ENCODE peak calls at places on chromosomes 6 and 20, in ten cellular contexts. K is sigmoid colon, C is bronchial epithelial cell, X is neural progenitor cell, O is cardiac fibroblast, J is AG04450, L is psoas muscle, F is left ventricle myocardium inferior, E is heart right ventricle, N is fibroblast of pulmonary artery. Q is an unnamed sample.

GRCh38 chr6:131914967-131915751 is 36.0 kb downstream of the CCN2 start:
- DNase-seq in F (peak; percentile 19), K (peak; percentile 81), N (peak; percentile 89), X (peak; percentile 80), L (no peak), O (peak; percentile 91), C (peak; percentile 75), E (peak; percentile 63), J (peak; percentile 74), Q (peak; percentile 65)

GRCh38 chr6:65638047-65638831 is 68.8 kb downstream of the EYS start:
- DNase-seq in F (no peak), X (peak; percentile 56), E (no peak), K (no peak), N (no peak), J (no peak), L (no peak), O (no peak), C (no peak), Q (no peak)

GRCh38 chr6:11771473-11772048 is 7.0 kb downstream of the ADTRP start:
- DNase-seq in C (peak; percentile 86), F (no peak), N (no peak), J (no peak), O (peak; percentile 65), E (no peak), K (no peak), X (no peak), L (no peak), Q (peak; percentile 51)

GRCh38 chr6:1614767-1615650 is 5.3 kb downstream of the FOXC1 start:
- DNase-seq in K (no peak), O (no peak), N (no peak), X (peak; percentile 84), C (no peak), F (no peak), L (peak; percentile 56), J (no peak), E (no peak), Q (no peak)

GRCh38 chr20:40695214-40695613 is 6.2 kb upstream of the MAFB start:
- DNase-seq in O (no peak), N (no peak), K (no peak), E (no peak), J (no peak), C (no peak), L (no peak), F (no peak), X (no peak), Q (no peak)

GRCh38 chr6:33147807-33148666 is 44.2 kb downstream of the COL11A2 start:
- DNase-seq in J (peak; percentile 32), E (no peak), X (peak; percentile 59), N (peak; percentile 80), O (peak; percentile 74), C (peak; percentile 59), F (no peak), K (no peak), L (no peak), Q (peak; percentile 77)

GRCh38 chr6:91031581-91031980 is 444.7 kb upstream of the MAP3K7 start:
- DNase-seq in J (no peak), X (no peak), L (no peak), F (no peak), K (no peak), E (no peak), N (no peak), O (no peak), C (no peak), Q (no peak)

GRCh38 chr6:105344971-105345370 is 57.9 kb downstream of the PREP start:
- DNase-seq in O (no peak), K (no peak), F (no peak), C (no peak), L (no peak), X (no peak), N (no peak), E (no peak), J (no peak), Q (no peak)

GRCh38 chr20:20710847-20711315 is 1.6 kb downstream of the RALGAPA2 start:
- DNase-seq in X (no peak), L (no peak), O (no peak), F (no peak), K (no peak), E (no peak), C (peak; percentile 80), J (no peak), N (no peak), Q (no peak)

GRCh38 chr6:169097336-169098052 is 156.2 kb downstream of the THBS2 start:
- DNase-seq in X (peak; percentile 47), O (peak; percentile 98), L (no peak), K (no peak), F (no peak), J (peak; percentile 94), N (peak; percentile 97), C (no peak), E (no peak), Q (peak; percentile 97)

GRCh38 chr20:64077094-64077493 is 2.2 kb downstream of the RGS19 start:
- DNase-seq in J (no peak), X (no peak), F (peak; percentile 44), N (no peak), L (no peak), E (no peak), C (no peak), O (no peak), K (no peak), Q (no peak)
- H3K4me3 ChIP-seq in J (no peak overlapping the region), X (no peak overlapping the region), F (peak overlapping the region; percentile 90), N (no peak overlapping the region), L (peak overlapping the region; percentile 76), E (peak overlapping the region; percentile 84), C (no peak overlapping the region), O (no peak overlapping the region), K (peak overlapping the region; percentile 2), Q (no peak overlapping the region)

GRCh38 chr6:6803180-6803978 is 214.9 kb downstream of the LY86 start:
- DNase-seq in E (no peak), C (peak; percentile 100), K (no peak), J (no peak), F (no peak), N (no peak), L (no peak), O (no peak), X (no peak), Q (no peak)

GRCh38 chr6:6804843-6805680 is 216.5 kb downstream of the LY86 start:
- DNase-seq in F (no peak), C (peak; percentile 29), E (no peak), K (no peak), O (no peak), J (no peak), X (no peak), L (no peak), N (no peak), Q (no peak)

GRCh38 chr6:6801635-6802218 is 213.2 kb downstream of the LY86 start:
- DNase-seq in E (no peak), L (no peak), K (no peak), C (no peak), F (no peak), N (no peak), O (no peak), J (no peak), X (no peak), Q (no peak)

GRCh38 chr6:6798430-6798829 is 209.9 kb downstream of the LY86 start:
- DNase-seq in E (no peak), L (no peak), F (no peak), N (no peak), O (no peak), J (no peak), X (no peak), C (no peak), K (no peak), Q (no peak)

DNA sequence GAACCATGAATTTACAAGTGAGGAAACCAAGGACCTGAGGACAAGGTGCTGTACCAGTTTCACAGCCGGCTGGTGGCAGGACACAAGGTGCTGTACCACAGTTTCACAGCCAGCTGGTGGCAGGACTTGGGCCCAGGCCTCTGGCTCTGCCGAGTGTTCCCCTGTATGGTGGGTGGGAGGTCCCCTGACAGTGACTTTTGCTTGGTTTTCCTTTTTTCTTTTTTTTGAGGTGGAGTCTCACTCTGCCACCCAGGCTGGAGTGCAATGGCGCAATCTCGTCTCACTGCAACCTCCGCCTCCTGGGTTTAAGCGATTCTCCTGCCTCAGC is 212.4 kb downstream of the LY86 start:
- DNase-seq in O (no peak), E (no peak), K (no peak), F (no peak), L (no peak), N (no peak), C (no peak), X (no peak), J (no peak), Q (no peak)
- TF ChIP-seq CTCF in O (no peak), E (no peak), K (no peak), F (no peak), L (no peak), N (no peak), C (no peak), X (no peak), J (no peak), Q (no peak)

DNA sequence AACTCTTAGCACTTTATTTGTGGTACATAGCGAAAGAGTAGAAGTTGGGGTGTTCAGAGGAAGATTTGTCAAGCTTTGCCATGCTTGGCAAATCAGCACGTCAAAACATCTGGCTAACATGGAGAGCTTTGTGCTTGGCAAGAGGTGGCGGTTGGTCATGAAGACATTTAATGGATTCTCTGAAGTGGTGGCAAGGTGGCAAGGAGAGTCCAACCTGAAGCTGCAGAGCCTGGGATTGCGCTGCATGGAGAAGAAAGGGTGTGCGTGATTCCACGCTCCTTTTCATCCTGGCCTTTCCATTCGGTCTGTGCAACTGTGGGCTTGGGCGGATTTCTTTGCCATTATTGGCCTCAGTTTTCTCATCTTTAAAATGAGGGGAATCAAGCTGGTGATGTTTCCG is 3.1 kb downstream of the PYGB start:
- DNase-seq in L (no peak), C (no peak), O (no peak), J (no peak), K (no peak), X (no peak), F (no peak), E (no peak), N (no peak), Q (no peak)
- H3K4me3 ChIP-seq in L (no peak overlapping the region), C (peak overlapping the region; percentile 7), O (no peak overlapping the region), J (no peak overlapping the region), K (peak overlapping the region; percentile 87), X (peak overlapping the region; percentile 11), F (peak overlapping the region; percentile 97), E (peak overlapping the region; percentile 86), N (no peak overlapping the region), Q (no peak overlapping the region)

GRCh38 chr6:50655848-50656453 is 57.4 kb upstream of the TFAP2D start:
- DNase-seq in F (no peak), O (peak; percentile 29), N (peak; percentile 7), C (peak; percentile 13), X (peak; percentile 39), J (no peak), L (no peak), E (no peak), K (no peak), Q (no peak)

GRCh38 chr6:50653253-50653652 is 60.1 kb upstream of the TFAP2D start:
- DNase-seq in K (no peak), F (no peak), O (no peak), L (no peak), E (no peak), C (no peak), X (peak; percentile 38), J (no peak), N (no peak), Q (no peak)

GRCh38 chr6:50658561-50658960 is 54.8 kb upstream of the TFAP2D start:
- DNase-seq in O (peak; percentile 8), N (no peak), E (no peak), C (no peak), J (no peak), K (no peak), F (no peak), L (no peak), X (no peak), Q (no peak)

GRCh38 chr6:50657513-50657912 is 55.8 kb upstream of the TFAP2D start:
- DNase-seq in K (no peak), F (no peak), L (no peak), X (no peak), E (no peak), O (no peak), C (no peak), J (no peak), N (no peak), Q (no peak)

GRCh38 chr6:50654155-50654554 is 59.2 kb upstream of the TFAP2D start:
- DNase-seq in J (no peak), L (no peak), F (no peak), E (no peak), X (no peak), K (no peak), N (no peak), C (peak; percentile 26), O (peak; percentile 11), Q (no peak)
- TF ChIP-seq CTCF in J (no peak), L (no peak), F (no peak), E (no peak), X (no peak), K (no peak), N (no peak), C (no peak), O (no peak), Q (no peak)